ENCODE peak calls at places on chromosomes 2 and 18, in eight cellular contexts. T is gastrocnemius medialis; U is ovary; K is keratinocyte; Z is brain microvascular endothelial cell; S is astrocyte; H is neural progenitor cell; P is CD8-positive, alpha-beta T cell. B is an unnamed sample. For H3K27me3, the result is how much of the 10 kb centered on the place peaks cover.

GRCh38 chr18:6576706-6577375 is 152.7 kb upstream of the ARHGAP28 start:
- DNase-seq in T (no peak), Z (no peak), P (no peak), K (no peak), U (no peak), H (no peak), S (no peak), B (no peak)

GRCh38 chr2:73386342-73386868 is 769 bp downstream of the ALMS1 start:
- DNase-seq in T (no peak), H (peak), P (no peak), K (no peak), U (no peak), Z (no peak), S (no peak), B (no peak)

GRCh38 chr2:150916434-150916833 is 345.2 kb downstream of the RBM43 start:
- DNase-seq in T (no peak), K (no peak), H (no peak), S (no peak), U (no peak), P (no peak), Z (no peak), B (no peak)

GRCh38 chr2:55763721-55764120 is 70.1 kb upstream of the PNPT1 start:
- DNase-seq in P (no peak), U (no peak), H (no peak), Z (no peak), K (no peak), S (no peak), T (no peak), B (no peak)

GRCh38 chr2:169775765-169776482 is 22.7 kb upstream of the SSB start:
- DNase-seq in P (no peak), T (no peak), K (no peak), H (no peak), S (peak), U (no peak), Z (peak), B (no peak)

GRCh38 chr2:121804340-121804739 is 48.9 kb downstream of the TSN start:
- DNase-seq in S (peak), K (no peak), H (no peak), T (no peak), P (no peak), U (no peak), Z (peak), B (no peak)

GRCh38 chr2:10498525-10499274 is 50.6 kb upstream of the ODC1 start:
- DNase-seq in K (no peak), T (no peak), S (no peak), P (no peak), H (no peak), Z (no peak), U (no peak), B (no peak)

GRCh38 chr2:95034221-95034620 is 8.7 kb downstream of the MAL start:
- DNase-seq in S (no peak), Z (no peak), P (no peak), H (no peak), K (peak), T (no peak), U (no peak), B (no peak)

GRCh38 chr2:64383016-64383588 is 70.9 kb upstream of the LGALSL start:
- DNase-seq in P (no peak), U (no peak), Z (no peak), S (no peak), T (no peak), K (no peak), H (no peak), B (no peak)

GRCh38 chr18:51890762-51891161 is 449.2 kb upstream of the DCC start:
- DNase-seq in S (peak), H (no peak), T (no peak), K (no peak), P (no peak), U (no peak), Z (no peak), B (no peak)

GRCh38 chr2:128687551-128687945 is 368.9 kb upstream of the HS6ST1 start:
- DNase-seq in U (no peak), S (no peak), K (no peak), Z (no peak), H (no peak), T (no peak), P (no peak), B (no peak)

GRCh38 chr2:187612857-187613256 is 58.6 kb upstream of the TFPI start:
- DNase-seq in K (no peak), U (no peak), H (no peak), P (no peak), T (no peak), Z (no peak), S (no peak), B (no peak)

GRCh38 chr2:126852361-126852760 is 46.3 kb upstream of the TEX51 start:
- DNase-seq in Z (no peak), K (no peak), S (no peak), U (no peak), P (no peak), T (peak), H (no peak), B (no peak)

GRCh38 chr18:68897286-68897685 is 99.4 kb downstream of the CCDC102B start:
- DNase-seq in H (no peak), S (no peak), K (no peak), T (no peak), U (no peak), Z (no peak), P (no peak), B (no peak)

GRCh38 chr2:42947809-42948595 is 155.6 kb upstream of the HAAO start:
- DNase-seq in U (no peak), T (no peak), K (no peak), P (no peak), Z (no peak), S (no peak), H (no peak), B (no peak)

GRCh38 chr2:46818819-46819218 is 96.8 kb downstream of the MCFD2 start:
- DNase-seq in U (no peak), P (no peak), T (no peak), S (no peak), K (no peak), H (no peak), Z (no peak), B (no peak)

GRCh38 chr2:118084483-118085089 is 3.7 kb upstream of the INSIG2 start:
- DNase-seq in T (no peak), S (no peak), P (no peak), U (no peak), K (no peak), Z (no peak), H (no peak), B (no peak)

GRCh38 chr2:191508738-191509137 is 169.2 kb upstream of the NABP1 start:
- DNase-seq in P (no peak), T (no peak), Z (no peak), K (no peak), U (no peak), H (no peak), S (no peak), B (no peak)

GRCh38 chr2:113169002-113169530 is 4.7 kb upstream of the PSD4 start:
- DNase-seq in Z (no peak), T (no peak), K (no peak), P (no peak), H (no peak), S (no peak), U (no peak), B (no peak)

GRCh38 chr2:1548910-1549673 is 135.8 kb downstream of the TPO start:
- DNase-seq in H (no peak), P (no peak), Z (no peak), S (no peak), T (peak), U (no peak), K (no peak), B (no peak)

GRCh38 chr2:177474904-177475474 is 82.4 kb downstream of the AGPS start:
- DNase-seq in P (no peak), K (peak), T (no peak), Z (no peak), H (no peak), U (no peak), S (peak), B (no peak)

GRCh38 chr18:76399613-76400391 is 95.2 kb downstream of the ZNF516 start:
- DNase-seq in S (no peak), H (peak), K (no peak), T (no peak), U (no peak), Z (no peak), P (no peak), B (no peak)

GRCh38 chr2:142286618-142287017 is 155.8 kb upstream of the LRP1B start:
- DNase-seq in Z (no peak), S (no peak), P (no peak), K (no peak), H (peak), T (no peak), U (no peak), B (no peak)

GRCh38 chr2:12448846-12449480 is 267.8 kb upstream of the TRIB2 start:
- DNase-seq in P (no peak), H (no peak), K (no peak), T (no peak), Z (peak), U (no peak), S (no peak), B (no peak)

GRCh38 chr2:156411835-156412234 is 24.3 kb upstream of the GPD2 start:
- DNase-seq in K (no peak), S (no peak), H (no peak), U (no peak), P (no peak), Z (no peak), T (no peak), B (no peak)

GRCh38 chr2:101175991-101176390 is 24.8 kb upstream of the TBC1D8 start:
- DNase-seq in S (no peak), T (no peak), P (no peak), H (no peak), K (no peak), Z (no peak), U (no peak), B (no peak)

GRCh38 chr2:180046202-180046601 is 39.1 kb upstream of the CWC22 start:
- DNase-seq in H (no peak), P (no peak), S (no peak), K (no peak), Z (no peak), T (no peak), U (no peak), B (no peak)

GRCh38 chr2:73101626-73102256 is 11.0 kb downstream of the RAB11FIP5 start:
- DNase-seq in P (no peak), H (no peak), T (no peak), U (no peak), Z (no peak), K (no peak), S (peak), B (no peak)

GRCh38 chr2:183148967-183149366 is 24.7 kb downstream of the NUP35 start:
- DNase-seq in K (no peak), T (no peak), Z (no peak), U (no peak), P (no peak), H (no peak), S (no peak), B (no peak)

GRCh38 chr2:62296833-62297641 is 101.1 kb downstream of the B3GNT2 start:
- DNase-seq in H (no peak), K (no peak), T (no peak), Z (no peak), P (no peak), S (no peak), U (no peak), B (no peak)

GRCh38 chr2:233033672-233034071 is 1.2 kb downstream of the NEU2 start:
- DNase-seq in H (no peak), Z (peak), K (no peak), U (no peak), S (peak), P (no peak), T (no peak), B (no peak)

GRCh38 chr18:73691118-73691517 is 456.5 kb downstream of the FBXO15 start:
- DNase-seq in H (no peak), S (peak), T (no peak), U (no peak), P (no peak), K (no peak), Z (peak), B (no peak)

GRCh38 chr2:3179208-3179607 is 198.4 kb downstream of the EIPR1 start:
- DNase-seq in Z (no peak), K (no peak), U (no peak), P (no peak), T (no peak), H (peak), S (no peak), B (no peak)
- TF ChIP-seq CTCF in Z (peak), K (no peak), U (no peak), P (no peak), T (no peak), H (peak), S (no peak), B (peak)

DNA sequence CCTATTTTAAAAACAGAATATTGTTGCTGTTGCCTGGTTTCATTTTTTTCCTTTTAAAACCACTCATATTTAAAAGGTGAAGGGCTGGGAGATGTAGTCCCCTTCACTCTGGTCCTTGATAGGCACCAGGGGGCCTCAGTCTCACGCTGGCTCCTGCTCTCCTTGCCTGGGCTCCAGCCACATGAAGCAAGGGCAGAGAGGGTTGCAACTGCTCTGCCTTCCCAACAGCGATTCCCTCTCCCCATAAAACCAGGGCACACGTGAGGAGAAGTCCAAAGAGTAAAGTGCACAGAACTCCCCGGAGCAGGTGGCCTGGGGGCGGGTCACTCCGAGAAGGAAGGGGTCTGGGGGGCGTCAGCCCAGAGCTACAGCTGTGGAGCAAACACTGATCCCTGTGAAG is 12.8 kb downstream of the TMEM127 start:
- DNase-seq in Z (no peak), K (no peak), H (no peak), P (no peak), T (no peak), U (no peak), S (no peak), B (no peak)
- H3K4me3 ChIP-seq in Z (no peak), K (no peak), H (no peak), P (no peak), T (no peak), U (no peak), S (no peak), B (no peak)

GRCh38 chr2:34806396-34806795 is 1207.3 kb upstream of the FAM98A start:
- DNase-seq in H (no peak), U (no peak), P (no peak), Z (no peak), K (no peak), S (no peak), T (no peak), B (no peak)

DNA sequence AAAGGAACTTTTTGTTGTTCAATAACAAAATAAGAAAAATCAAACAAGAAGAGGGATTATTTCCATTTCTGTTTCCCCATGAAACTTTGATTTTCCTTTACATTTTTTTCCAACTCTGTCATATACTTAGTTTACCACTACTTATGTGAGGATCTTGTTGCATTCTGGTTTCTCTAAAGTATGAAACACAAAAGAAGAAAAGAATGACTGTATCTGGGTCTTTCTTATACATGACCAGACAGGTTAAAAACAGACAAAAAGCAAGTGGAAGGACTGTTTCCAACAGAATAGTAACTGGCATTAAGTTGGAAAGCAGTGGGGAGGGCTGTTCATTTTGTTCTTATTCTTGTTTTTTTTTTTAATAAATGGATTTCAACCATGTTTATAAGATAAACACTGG is 1207.8 kb upstream of the FAM98A start:
- DNase-seq in K (no peak), P (no peak), H (no peak), T (no peak), U (no peak), S (no peak), Z (no peak), B (no peak)
- H3K27me3 ChIP-seq in K (under half), P (under half), H (under half), T (under half), U (under half), S (under half), Z (under half), B (under half)

DNA sequence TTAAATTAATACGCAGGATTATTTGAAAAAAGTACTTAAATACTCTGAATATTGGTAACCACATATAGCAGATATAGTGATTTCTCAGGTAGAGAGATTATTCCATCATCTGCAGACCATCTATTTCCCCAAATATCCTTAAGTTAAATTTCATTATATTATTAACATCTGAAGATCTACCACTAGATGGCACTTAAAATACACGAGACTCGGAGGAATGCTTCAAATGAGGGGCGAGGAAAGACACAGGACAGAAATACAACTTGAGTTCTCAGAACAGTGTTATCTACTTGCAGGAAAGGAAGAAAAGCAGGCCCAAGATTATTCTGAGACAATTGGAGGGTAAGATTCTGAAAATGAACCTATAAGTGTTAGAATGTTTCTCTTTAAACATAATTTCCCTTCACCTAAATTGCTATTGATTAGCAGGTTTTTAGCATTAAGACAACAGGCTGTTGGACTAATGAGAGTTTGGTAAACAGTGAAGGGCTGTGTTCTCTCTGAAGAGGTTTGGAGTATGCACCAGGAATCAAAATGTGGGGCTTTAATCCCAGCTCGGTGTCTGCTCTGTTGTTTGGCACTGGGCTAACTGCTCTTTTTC is 76.9 kb upstream of the GCFC2 start:
- DNase-seq in U (no peak), Z (peak), S (peak), K (no peak), H (peak), P (no peak), T (no peak), B (no peak)
- TF ChIP-seq CTCF in U (no peak), Z (peak), S (peak), K (no peak), H (peak), P (peak), T (no peak), B (peak)

GRCh38 chr2:44938287-44939073 is 3.0 kb upstream of the SIX3 start:
- DNase-seq in U (no peak), S (no peak), Z (no peak), K (no peak), T (no peak), P (no peak), H (peak), B (no peak)

GRCh38 chr2:44937688-44938240 is 3.7 kb upstream of the SIX3 start:
- DNase-seq in K (no peak), T (no peak), Z (no peak), U (no peak), P (no peak), S (no peak), H (peak), B (peak)

GRCh38 chr2:44940053-44940494 is 1.4 kb upstream of the SIX3 start:
- DNase-seq in H (peak), K (no peak), Z (no peak), S (no peak), T (no peak), P (no peak), U (no peak), B (no peak)

GRCh38 chr2:44940612-44941464 is 664 bp upstream of the SIX3 start:
- DNase-seq in K (no peak), S (no peak), H (peak), P (no peak), Z (no peak), T (no peak), U (no peak), B (no peak)

DNA sequence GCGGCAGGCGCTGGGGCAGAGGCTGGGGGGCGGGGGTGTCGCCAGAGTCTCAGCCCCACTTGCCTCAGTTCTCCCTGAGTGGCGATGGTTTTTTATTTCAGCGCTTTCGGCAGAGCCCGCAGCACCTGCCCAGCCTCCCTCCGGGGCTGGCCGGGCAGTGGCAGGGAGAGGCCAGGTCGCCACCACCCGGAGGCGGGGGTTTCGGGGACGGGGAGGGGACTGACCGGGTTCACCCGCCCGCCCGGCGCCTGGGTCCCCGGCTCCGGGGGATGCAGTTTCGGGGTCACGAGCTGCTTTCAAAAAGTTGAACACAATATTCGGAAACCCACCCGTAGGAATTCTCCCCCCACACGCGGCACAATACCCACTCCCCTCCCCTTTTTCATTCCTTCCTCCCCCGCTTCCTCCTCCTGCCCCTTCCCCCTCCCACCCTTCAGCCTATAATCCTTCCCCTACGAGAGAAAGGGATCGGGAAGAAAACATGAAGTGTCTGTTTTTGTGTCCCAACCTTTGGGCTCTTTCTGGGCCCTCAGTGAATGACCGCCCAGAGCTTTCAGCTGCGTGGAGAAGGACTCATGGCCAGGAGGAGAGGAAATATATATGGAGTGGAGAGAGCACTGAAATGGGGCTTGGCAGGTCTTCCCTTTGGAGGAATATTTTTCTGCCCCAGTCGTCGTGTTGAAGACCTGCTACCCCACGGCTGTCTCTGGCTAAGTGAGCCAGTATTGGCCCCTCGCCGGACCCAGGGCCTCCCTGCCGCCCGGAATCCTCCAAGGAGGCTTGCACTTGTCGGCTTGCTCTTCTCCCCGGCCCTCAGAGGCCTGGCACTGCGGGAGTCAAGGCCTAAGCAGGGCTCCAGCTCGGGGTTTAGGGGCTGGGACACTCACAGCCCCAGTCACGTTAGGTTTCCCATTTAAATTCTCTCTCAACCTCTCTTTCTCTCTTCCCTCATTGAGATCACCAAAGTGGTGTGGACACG is 2.1 kb upstream of the SIX3 start:
- DNase-seq in P (no peak), S (no peak), K (no peak), T (no peak), H (peak), U (no peak), Z (no peak), B (no peak)
- H3K4me3 ChIP-seq in P (no peak), S (peak), K (no peak), T (peak), H (peak), U (no peak), Z (no peak), B (peak)

GRCh38 chr2:229712125-229712524 is 2.2 kb downstream of the DNER start:
- DNase-seq in U (no peak), Z (no peak), H (no peak), K (no peak), P (no peak), S (no peak), T (no peak), B (no peak)

GRCh38 chr2:229714736-229715541 is 584 bp upstream of the DNER start:
- DNase-seq in P (no peak), S (peak), K (no peak), T (no peak), Z (peak), U (no peak), H (peak), B (peak)

GRCh38 chr2:229713371-229714079 is 830 bp downstream of the DNER start:
- DNase-seq in K (no peak), Z (no peak), S (no peak), T (no peak), H (peak), U (no peak), P (no peak), B (peak)

GRCh38 chr2:229715895-229716507 is 1.6 kb upstream of the DNER start:
- DNase-seq in U (no peak), K (no peak), P (no peak), Z (no peak), H (peak), S (no peak), T (no peak), B (no peak)

GRCh38 chr2:229714080-229714735 is at the start of gene DNER:
- DNase-seq in Z (no peak), T (no peak), K (no peak), S (no peak), H (peak), P (peak), U (no peak), B (peak)
- H3K27me3 ChIP-seq in Z (under half), T (half or more), K (under half), S (under half), H (half or more), P (under half), U (under half), B (under half)

B was measured in GM06990.